ENCODE peak calls at places on chromosomes 16 and 17, in nine cellular contexts. S is AG04450; E is activated CD4-positive, CD25-positive, alpha-beta regulatory T cell; R is COR-L47; F is NCI-H774; Y is activated effector memory CD4-positive, alpha-beta T cell treated with anti-CD3 and anti-CD28 coated beads, Interleukin-2, amount 50 U/mL, for 16 hours; A is adipocyte; V is dorsolateral prefrontal cortex; O is cardiac muscle cell. Q is an unnamed sample.

GRCh38 chr16:70553175-70553574 is 29.6 kb downstream of the SF3B3 start:
- DNase-seq in S (no peak), E (no peak), R (no peak), F (no peak), Y (no peak), A (peak), V (no peak), O (peak), Q (peak)

GRCh38 chr17:76722279-76722678 is 4.1 kb downstream of the JMJD6 start:
- DNase-seq in S (no peak), E (no peak), R (no peak), F (no peak), Y (peak), A (no peak), V (no peak), O (no peak), Q (no peak)

GRCh38 chr16:11251525-11252481 is 4.2 kb downstream of the SOCS1 start:
- DNase-seq in S (peak), E (peak), R (no peak), F (no peak), Y (peak), A (peak), V (no peak), O (peak), Q (peak)

GRCh38 chr17:43979011-43979410 is 25.3 kb upstream of the PYY start:
- DNase-seq in S (no peak), E (no peak), R (no peak), F (no peak), Y (no peak), A (no peak), V (no peak), O (no peak), Q (no peak)

GRCh38 chr17:65523411-65523810 is 38.0 kb downstream of the AXIN2 start:
- DNase-seq in S (no peak), E (no peak), R (no peak), F (no peak), Y (no peak), A (no peak), V (no peak), O (peak), Q (no peak)

GRCh38 chr17:67186782-67187181 is 58.2 kb downstream of the HELZ start:
- DNase-seq in S (no peak), E (no peak), R (no peak), F (no peak), Y (no peak), A (no peak), V (no peak), O (no peak), Q (no peak)

GRCh38 chr17:60393840-60394529 is 2.1 kb upstream of the USP32 start:
- DNase-seq in S (no peak), E (no peak), R (no peak), F (no peak), Y (no peak), A (no peak), V (no peak), O (no peak), Q (no peak)

GRCh38 chr17:15978606-15979005 is 20.9 kb downstream of the ZSWIM7 start:
- DNase-seq in S (no peak), E (no peak), R (no peak), F (no peak), Y (no peak), A (no peak), V (no peak), O (no peak), Q (no peak)

GRCh38 chr16:49596119-49596518 is 222.5 kb downstream of the C16orf78 start:
- DNase-seq in S (no peak), E (no peak), R (no peak), F (no peak), Y (no peak), A (peak), V (no peak), O (peak), Q (no peak)

GRCh38 chr16:51621610-51622009 is 470.5 kb upstream of the SALL1 start:
- DNase-seq in S (no peak), E (no peak), R (no peak), F (no peak), Y (no peak), A (no peak), V (no peak), O (no peak), Q (no peak)

GRCh38 chr17:74296548-74296936 is 22.5 kb downstream of the DNAI2 start:
- DNase-seq in S (no peak), E (no peak), R (peak), F (peak), Y (peak), A (peak), V (peak), O (peak), Q (peak)

GRCh38 chr16:81752225-81752875 is 26.7 kb upstream of the PLCG2 start:
- DNase-seq in S (no peak), E (no peak), R (no peak), F (no peak), Y (no peak), A (no peak), V (no peak), O (peak), Q (no peak)

GRCh38 chr16:71846443-71846842 is 667 bp downstream of the ATXN1L start:
- DNase-seq in S (no peak), E (no peak), R (no peak), F (no peak), Y (peak), A (peak), V (no peak), O (peak), Q (no peak)

GRCh38 chr16:59586331-59586730 is 852.2 kb upstream of the GOT2 start:
- DNase-seq in S (no peak), E (no peak), R (no peak), F (no peak), Y (no peak), A (no peak), V (no peak), O (no peak), Q (no peak)

GRCh38 chr17:9235346-9235745 is 214.0 kb downstream of the NTN1 start:
- DNase-seq in S (no peak), E (no peak), R (no peak), F (no peak), Y (no peak), A (no peak), V (no peak), O (no peak), Q (no peak)

GRCh38 chr17:35773129-35773528 is 12.4 kb downstream of the C17orf50 start:
- DNase-seq in S (no peak), E (no peak), R (no peak), F (no peak), Y (no peak), A (no peak), V (no peak), O (no peak), Q (no peak)

GRCh38 chr17:21129023-21129681 is 2.4 kb downstream of the DHRS7B start:
- DNase-seq in S (peak), E (no peak), R (peak), F (no peak), Y (no peak), A (peak), V (no peak), O (peak), Q (peak)